ENCODE peak calls at places on chromosomes 1 and 21, in nine cellular contexts. R is progenitor cell of endocrine pancreas, O is WERI-Rb-1, Q is nephron progenitor cell, B is HFFc6, T is AG10803, D is AG04450, Z is HFF-Myc, W is endodermal cell. A is an unnamed sample.

GRCh38 chr1:152188673-152189591 is 29.9 kb upstream of the RPTN start:
- DNase-seq in B (peak), W (peak), R (no peak), Q (peak), D (no peak), O (peak), Z (no peak), T (peak), A (peak)

GRCh38 chr1:174676856-174677255 is 229.1 kb downstream of the GPR52 start:
- DNase-seq in Q (no peak), W (no peak), O (no peak), Z (no peak), D (no peak), T (no peak), B (no peak), R (no peak), A (no peak)

GRCh38 chr21:29656504-29657227 is 283.1 kb downstream of the GRIK1 start:
- DNase-seq in B (peak), D (no peak), T (peak), Z (peak), O (no peak), W (no peak), R (no peak), Q (no peak), A (no peak)

GRCh38 chr1:203536981-203537455 is 43.1 kb downstream of the OPTC start:
- DNase-seq in Q (no peak), D (peak), R (no peak), Z (no peak), O (no peak), B (peak), T (peak), W (peak), A (no peak)

GRCh38 chr1:20727746-20728316 is 4.7 kb downstream of the SH2D5 start:
- DNase-seq in D (no peak), R (no peak), W (peak), Z (no peak), O (peak), Q (no peak), B (no peak), T (peak), A (no peak)

GRCh38 chr1:213357403-213357802 is 306.4 kb downstream of the RPS6KC1 start:
- DNase-seq in T (no peak), B (no peak), R (no peak), O (no peak), D (no peak), Z (no peak), W (no peak), Q (no peak), A (no peak)

GRCh38 chr1:115807723-115808122 is 33.2 kb downstream of the NHLH2 start:
- DNase-seq in Q (peak), Z (peak), D (peak), R (peak), T (peak), B (peak), W (peak), O (peak), A (no peak)

GRCh38 chr1:106699436-106699835 is 357.0 kb upstream of the PRMT6 start:
- DNase-seq in T (peak), W (no peak), O (no peak), R (no peak), D (no peak), Z (peak), Q (no peak), B (no peak), A (no peak)

GRCh38 chr1:248805905-248806304 is 19.8 kb downstream of the SH3BP5L start:
- DNase-seq in O (no peak), Q (no peak), W (peak), B (no peak), D (no peak), T (no peak), Z (no peak), R (no peak), A (no peak)

GRCh38 chr21:28762357-28762735 is 230.3 kb downstream of the LTN1 start:
- DNase-seq in R (no peak), B (no peak), W (no peak), Q (no peak), Z (no peak), D (no peak), T (no peak), O (no peak), A (no peak)

GRCh38 chr1:156692409-156692957 is 12.9 kb downstream of the CRABP2 start:
- DNase-seq in D (no peak), O (no peak), W (no peak), R (no peak), T (no peak), Q (peak), B (no peak), Z (no peak), A (no peak)

GRCh38 chr21:42312626-42313104 is 2.5 kb downstream of the TFF3 start:
- DNase-seq in B (no peak), D (no peak), R (no peak), W (no peak), Z (no peak), Q (no peak), O (no peak), T (no peak), A (no peak)

GRCh38 chr1:107442545-107442944 is 301.7 kb downstream of the NTNG1 start:
- DNase-seq in T (no peak), Q (no peak), W (no peak), D (no peak), O (no peak), B (no peak), R (no peak), Z (no peak), A (no peak)

GRCh38 chr1:107727866-107728265 is 237.1 kb downstream of the VAV3 start:
- DNase-seq in O (no peak), W (no peak), T (peak), Z (no peak), B (no peak), D (no peak), R (no peak), Q (no peak), A (no peak)

GRCh38 chr1:117967900-117968299 is 38.4 kb downstream of the WDR3 start:
- DNase-seq in T (peak), W (no peak), O (no peak), Q (no peak), Z (peak), D (no peak), B (no peak), R (no peak), A (no peak)

GRCh38 chr1:117534995-117535467 is 70.8 kb upstream of the TENT5C start:
- DNase-seq in O (peak), W (peak), B (peak), T (peak), Q (peak), Z (peak), D (peak), R (peak), A (peak)

GRCh38 chr1:25926731-25927496 is 20.7 kb upstream of the STMN1 start:
- DNase-seq in Z (no peak), T (no peak), B (no peak), Q (no peak), R (no peak), W (peak), D (no peak), O (peak), A (peak)

GRCh38 chr1:81706650-81707435 is 93.9 kb upstream of the ADGRL2 start:
- DNase-seq in R (no peak), Q (no peak), O (no peak), Z (no peak), T (peak), D (no peak), B (peak), W (no peak), A (no peak)

GRCh38 chr21:43280949-43281633 is 112.3 kb downstream of the CRYAA start:
- DNase-seq in W (no peak), Z (no peak), T (no peak), R (no peak), B (no peak), O (no peak), D (no peak), Q (no peak), A (no peak)

GRCh38 chr1:225559902-225560301 is 93.0 kb downstream of the ENAH start:
- DNase-seq in W (no peak), D (no peak), T (no peak), B (no peak), R (no peak), Q (no peak), O (no peak), Z (no peak), A (no peak)

GRCh38 chr1:162552684-162553252 is 8.8 kb upstream of the UAP1 start:
- DNase-seq in T (no peak), Q (no peak), R (no peak), D (no peak), Z (no peak), W (no peak), B (no peak), O (no peak), A (no peak)

GRCh38 chr1:176998396-176998795 is 166.1 kb downstream of the ASTN1 start:
- DNase-seq in T (no peak), R (no peak), W (no peak), B (no peak), D (no peak), Q (no peak), O (peak), Z (no peak), A (no peak)

GRCh38 chr21:42739061-42739931 is 85.9 kb downstream of the PDE9A start:
- DNase-seq in T (peak), B (no peak), O (no peak), W (peak), Z (no peak), Q (no peak), R (no peak), D (no peak), A (no peak)

GRCh38 chr1:205933672-205934618 is 9.3 kb downstream of the SLC26A9 start:
- DNase-seq in D (no peak), O (no peak), R (no peak), T (peak), Q (no peak), Z (no peak), W (no peak), B (peak), A (no peak)

DNA sequence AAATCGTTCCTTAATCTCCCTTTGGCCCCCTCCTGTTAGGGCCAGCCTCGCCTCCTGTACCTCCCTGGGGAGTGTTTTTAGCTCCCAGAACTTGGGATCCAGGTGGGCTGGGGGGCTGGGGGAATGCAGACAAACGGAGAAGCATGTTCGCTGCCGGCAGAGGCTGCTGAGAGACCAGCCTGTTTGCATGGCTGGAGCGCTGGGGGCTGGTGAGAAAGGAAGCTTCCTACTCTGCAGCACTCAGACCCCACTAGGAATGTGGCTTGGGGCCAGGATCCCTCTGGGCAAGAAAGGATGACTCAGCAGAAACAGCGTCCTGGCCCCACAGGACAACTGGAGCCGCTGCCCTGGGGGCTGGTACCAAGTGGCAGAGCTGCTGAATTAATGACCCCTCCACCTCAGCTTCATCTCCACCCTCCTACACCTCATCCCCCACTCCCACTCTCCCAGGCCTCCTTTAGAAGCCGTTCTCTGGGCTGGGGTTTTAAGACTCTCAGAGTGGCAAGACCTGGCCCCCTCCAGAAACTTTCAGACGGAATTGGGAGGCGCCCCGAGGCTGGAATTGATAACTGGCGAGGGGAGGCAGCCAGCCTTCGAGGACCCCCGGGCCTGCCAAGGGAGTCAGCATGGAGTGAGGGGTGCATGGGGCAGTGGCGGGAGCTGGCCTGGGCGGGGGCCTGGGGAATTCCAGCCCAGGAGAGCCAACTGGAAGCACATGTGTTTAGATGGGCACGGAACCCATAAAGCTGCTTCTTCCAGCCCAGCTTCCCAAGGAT is 28.5 kb upstream of the EPS8L3 start:
- DNase-seq in Q (peak), D (peak), R (no peak), T (peak), Z (peak), W (peak), B (peak), O (no peak), A (peak)
- TF ChIP-seq CTCF in Q (no peak), D (peak), R (no peak), T (peak), Z (peak), W (peak), B (peak), O (no peak), A (no peak)

DNA sequence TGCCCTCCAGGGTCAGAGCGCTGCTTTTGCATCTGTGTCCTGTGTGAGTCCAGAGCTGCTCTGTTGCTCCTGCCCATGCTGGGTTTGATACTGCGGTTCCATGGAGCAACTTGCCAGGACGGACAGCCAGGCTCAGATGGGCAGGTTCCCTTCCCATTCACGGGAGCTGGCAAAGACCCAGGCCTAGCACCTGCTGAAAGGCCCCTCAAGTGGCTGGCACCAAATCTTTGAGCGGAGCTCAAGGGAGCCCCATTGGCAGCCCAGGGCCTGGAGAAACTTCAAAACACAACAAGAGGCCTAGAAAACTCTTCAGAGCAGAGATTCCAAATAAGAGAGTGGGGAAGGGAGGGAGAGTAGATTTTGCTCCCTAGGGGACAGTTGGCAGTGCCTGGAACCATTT is 97.2 kb downstream of the ACTL8 start:
- DNase-seq in T (no peak), D (no peak), B (no peak), W (no peak), Q (no peak), R (no peak), O (no peak), Z (no peak), A (no peak)
- TF ChIP-seq CTCF in T (no peak), D (no peak), B (no peak), W (no peak), Q (no peak), R (no peak), O (no peak), Z (no peak), A (no peak)

DNA sequence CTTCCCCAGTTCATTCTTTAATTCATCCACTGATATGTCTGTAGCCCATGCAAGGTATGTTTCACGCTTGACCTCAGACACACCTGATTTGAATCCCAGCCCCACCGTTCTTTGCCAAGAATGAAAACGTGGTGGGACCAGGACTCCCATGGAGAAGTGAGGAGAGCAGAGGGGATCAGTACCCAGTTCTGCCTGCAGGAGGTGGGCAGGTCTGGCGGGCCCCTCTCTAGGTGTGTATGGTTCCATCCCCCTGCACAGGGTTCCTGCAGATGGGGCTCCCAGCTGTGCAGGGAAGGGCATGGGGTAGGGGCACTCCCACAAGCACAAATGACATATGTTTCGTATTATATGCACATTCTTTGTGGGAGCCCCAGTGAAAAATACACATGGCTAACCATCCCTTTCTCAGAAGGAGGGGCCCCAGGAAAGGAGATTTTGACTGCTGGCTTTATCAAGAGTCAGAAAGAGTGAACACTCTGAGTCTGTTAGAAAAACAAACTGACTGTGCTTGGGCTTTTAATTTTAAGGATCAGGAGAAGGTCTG is 144.6 kb downstream of the PLPP3 start:
- DNase-seq in D (no peak), R (no peak), W (peak), B (no peak), Z (no peak), Q (no peak), O (no peak), T (peak), A (no peak)
- TF ChIP-seq CTCF in D (peak), R (peak), W (peak), B (no peak), Z (peak), Q (peak), O (peak), T (no peak), A (peak)

DNA sequence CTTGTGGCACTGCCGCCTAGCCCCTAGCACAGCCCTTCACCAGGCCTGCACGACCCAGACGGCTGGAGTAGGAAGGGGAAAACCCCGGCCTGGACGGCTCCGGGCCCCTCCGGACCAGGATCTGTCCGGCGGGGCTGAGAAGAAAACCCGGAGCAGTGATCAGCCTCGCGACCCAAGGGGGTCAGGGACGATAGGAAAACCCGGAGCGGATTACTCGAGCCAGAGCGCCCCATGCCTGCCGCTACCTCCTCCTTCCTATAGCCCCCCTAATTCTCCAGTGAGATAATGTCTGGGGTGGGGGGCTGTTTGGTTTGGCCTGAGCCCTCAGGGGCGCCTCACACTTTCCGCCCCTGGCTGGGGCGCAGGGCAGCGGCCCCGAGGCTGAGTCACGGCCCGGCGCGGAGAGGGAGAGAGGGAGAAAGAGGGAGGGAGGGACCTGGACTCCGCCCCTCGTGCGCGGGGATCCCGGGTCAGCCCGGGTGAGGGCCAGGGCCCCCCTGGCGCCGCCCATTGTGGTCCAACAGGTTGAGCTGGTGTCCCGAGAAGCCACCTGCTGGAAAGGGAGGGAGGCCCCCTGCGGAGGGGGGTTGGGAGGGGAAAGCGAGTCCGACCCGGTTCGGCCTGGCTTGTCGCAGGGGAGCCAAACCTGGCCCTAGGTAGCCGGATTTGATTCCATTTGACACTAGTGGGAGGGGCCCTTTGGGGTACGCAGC is 1.7 kb upstream of the ZBTB7B start:
- DNase-seq in Q (peak), R (peak), Z (peak), B (peak), W (peak), D (peak), O (peak), T (peak), A (peak)
- TF ChIP-seq CTCF in Q (no peak), R (no peak), Z (no peak), B (no peak), W (no peak), D (no peak), O (peak), T (no peak), A (no peak)

GRCh38 chr1:181135462-181135781 is 46.9 kb downstream of the IER5 start:
- DNase-seq in T (peak), D (no peak), R (no peak), B (peak), Q (no peak), Z (peak), W (no peak), O (peak), A (no peak)
- TF ChIP-seq CTCF in T (peak), D (peak), R (peak), B (peak), Q (peak), Z (peak), W (peak), O (peak), A (no peak)

GRCh38 chr1:5287178-5288155 is 633.1 kb downstream of the AJAP1 start:
- DNase-seq in D (no peak), Q (no peak), T (no peak), R (no peak), O (no peak), B (no peak), Z (no peak), W (no peak), A (no peak)

GRCh38 chr1:5286244-5286643 is 631.8 kb downstream of the AJAP1 start:
- DNase-seq in R (no peak), D (no peak), Q (no peak), B (no peak), Z (no peak), O (peak), W (peak), T (no peak), A (no peak)
- TF ChIP-seq CTCF in R (no peak), D (no peak), Q (no peak), B (no peak), Z (no peak), O (peak), W (peak), T (no peak), A (no peak)

GRCh38 chr1:1230656-1231399 is 973 bp downstream of the SDF4 start:
- DNase-seq in D (no peak), O (no peak), Z (peak), B (peak), W (no peak), Q (no peak), R (no peak), T (peak), A (no peak)
- TF ChIP-seq CTCF in D (peak), O (no peak), Z (peak), B (peak), W (peak), Q (no peak), R (peak), T (peak), A (no peak)

DNA sequence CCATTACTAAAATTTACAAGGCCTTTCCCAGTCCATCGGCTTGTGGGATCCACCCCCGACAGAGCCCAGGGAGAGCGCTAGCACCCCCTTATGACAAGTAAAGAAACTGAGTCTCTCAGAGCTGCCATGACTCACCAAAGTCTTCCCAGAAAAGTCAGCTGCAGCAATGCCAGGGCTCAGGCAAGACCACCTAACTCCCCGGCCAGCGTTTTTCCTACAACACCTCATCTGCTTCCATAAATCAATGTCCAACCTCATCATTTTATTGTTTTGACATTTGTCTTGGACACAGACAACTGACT is 15.0 kb downstream of the DHCR24 start:
- DNase-seq in D (no peak), T (no peak), Q (no peak), B (no peak), R (no peak), W (peak), O (no peak), Z (no peak), A (no peak)
- TF ChIP-seq CTCF in D (no peak), T (no peak), Q (no peak), B (no peak), R (no peak), W (no peak), O (no peak), Z (no peak), A (no peak)

A was measured in glutamatergic neuron.